ENCODE peak calls at places on chromosomes 13 and 19, in ten cellular contexts. One of them, this sample, is unnamed.

GRCh38 chr13:98443329-98443728 is 133.6 kb downstream of the STK24 start:
- DNase-seq in right lobe of liver: no peak
- DNase-seq in body of pancreas: no peak
- DNase-seq in PC-3: peak; percentile 63
- DNase-seq in ovary: no peak
- DNase-seq in GM23338: no peak
- DNase-seq in mucosa of descending colon: no peak
- DNase-seq in ascending aorta: no peak
- DNase-seq in prostate gland: no peak
- DNase-seq in tibial nerve: no peak
- DNase-seq in this sample: no peak

GRCh38 chr13:49443327-49443688 is 556 bp downstream of the CAB39L start:
- DNase-seq in body of pancreas: no peak
- DNase-seq in right lobe of liver: no peak
- DNase-seq in ovary: no peak
- DNase-seq in GM23338: no peak
- DNase-seq in ascending aorta: no peak
- DNase-seq in prostate gland: peak; percentile 19
- DNase-seq in PC-3: peak; percentile 31
- DNase-seq in mucosa of descending colon: no peak
- DNase-seq in tibial nerve: no peak
- DNase-seq in this sample: no peak

GRCh38 chr19:710767-711166 is 2.0 kb downstream of the PALM start:
- DNase-seq in ovary: no peak
- DNase-seq in mucosa of descending colon: no peak
- DNase-seq in tibial nerve: no peak
- DNase-seq in PC-3: no peak
- DNase-seq in GM23338: no peak
- DNase-seq in prostate gland: no peak
- DNase-seq in body of pancreas: no peak
- DNase-seq in ascending aorta: no peak
- DNase-seq in right lobe of liver: no peak
- DNase-seq in this sample: no peak

GRCh38 chr13:59409211-59409610 is 754.5 kb downstream of the DIAPH3 start:
- DNase-seq in ovary: peak; percentile 34
- DNase-seq in right lobe of liver: no peak
- DNase-seq in ascending aorta: no peak
- DNase-seq in GM23338: peak; percentile 48
- DNase-seq in mucosa of descending colon: no peak
- DNase-seq in tibial nerve: no peak
- DNase-seq in PC-3: no peak
- DNase-seq in body of pancreas: peak; percentile 90
- DNase-seq in prostate gland: no peak
- DNase-seq in this sample: no peak

GRCh38 chr19:39858541-39858940 is 12.4 kb upstream of the FBL start:
- DNase-seq in mucosa of descending colon: no peak
- DNase-seq in GM23338: peak; percentile 85
- DNase-seq in prostate gland: no peak
- DNase-seq in ascending aorta: no peak
- DNase-seq in tibial nerve: no peak
- DNase-seq in ovary: no peak
- DNase-seq in body of pancreas: no peak
- DNase-seq in PC-3: no peak
- DNase-seq in right lobe of liver: no peak
- DNase-seq in this sample: no peak

GRCh38 chr13:98874029-98874397 is 103.9 kb downstream of the DOCK9 start:
- DNase-seq in PC-3: no peak
- DNase-seq in GM23338: no peak
- DNase-seq in mucosa of descending colon: no peak
- DNase-seq in right lobe of liver: no peak
- DNase-seq in body of pancreas: no peak
- DNase-seq in ovary: no peak
- DNase-seq in ascending aorta: no peak
- DNase-seq in tibial nerve: no peak
- DNase-seq in prostate gland: no peak
- DNase-seq in this sample: no peak

GRCh38 chr19:51689751-51690358 is 3.3 kb upstream of the SPACA6 start:
- DNase-seq in body of pancreas: no peak
- DNase-seq in ovary: peak; percentile 87
- DNase-seq in prostate gland: no peak
- DNase-seq in PC-3: no peak
- DNase-seq in tibial nerve: peak; percentile 27
- DNase-seq in GM23338: peak; percentile 82
- DNase-seq in ascending aorta: peak; percentile 76
- DNase-seq in right lobe of liver: peak; percentile 57
- DNase-seq in mucosa of descending colon: peak; percentile 61
- DNase-seq in this sample: peak; percentile 74

GRCh38 chr19:49890349-49891311 is 6.1 kb downstream of the IL4I1 start:
- DNase-seq in ascending aorta: no peak
- DNase-seq in mucosa of descending colon: peak; percentile 81
- DNase-seq in right lobe of liver: no peak
- DNase-seq in tibial nerve: no peak
- DNase-seq in PC-3: no peak
- DNase-seq in prostate gland: no peak
- DNase-seq in ovary: peak; percentile 60
- DNase-seq in body of pancreas: peak; percentile 45
- DNase-seq in GM23338: peak; percentile 80
- DNase-seq in this sample: no peak

GRCh38 chr19:14432817-14433453 is at the start of gene PKN1:
- DNase-seq in right lobe of liver: peak; percentile 65
- DNase-seq in body of pancreas: peak; percentile 46
- DNase-seq in ascending aorta: no peak
- DNase-seq in prostate gland: no peak
- DNase-seq in tibial nerve: no peak
- DNase-seq in PC-3: peak; percentile 46
- DNase-seq in ovary: peak; percentile 79
- DNase-seq in GM23338: peak; percentile 88
- DNase-seq in mucosa of descending colon: peak; percentile 70
- DNase-seq in this sample: peak; percentile 48

GRCh38 chr19:32351807-32352630 is 6.6 kb downstream of the ZNF507 start:
- DNase-seq in body of pancreas: no peak
- DNase-seq in right lobe of liver: no peak
- DNase-seq in PC-3: peak; percentile 64
- DNase-seq in tibial nerve: no peak
- DNase-seq in ascending aorta: no peak
- DNase-seq in ovary: no peak
- DNase-seq in prostate gland: no peak
- DNase-seq in GM23338: no peak
- DNase-seq in mucosa of descending colon: no peak
- DNase-seq in this sample: no peak

GRCh38 chr13:38180100-38180499 is 169.6 kb upstream of the UFM1 start:
- DNase-seq in prostate gland: no peak
- DNase-seq in mucosa of descending colon: no peak
- DNase-seq in ovary: no peak
- DNase-seq in right lobe of liver: no peak
- DNase-seq in GM23338: no peak
- DNase-seq in PC-3: peak; percentile 23
- DNase-seq in tibial nerve: no peak
- DNase-seq in ascending aorta: no peak
- DNase-seq in body of pancreas: no peak
- DNase-seq in this sample: no peak
- H3K4me3 ChIP-seq in prostate gland: no peak overlapping the region
- H3K4me3 ChIP-seq in mucosa of descending colon: no peak overlapping the region
- H3K4me3 ChIP-seq in ovary: no peak overlapping the region
- H3K4me3 ChIP-seq in right lobe of liver: no peak overlapping the region
- H3K4me3 ChIP-seq in GM23338: no peak overlapping the region
- H3K4me3 ChIP-seq in PC-3: no peak overlapping the region
- H3K4me3 ChIP-seq in tibial nerve: no peak overlapping the region
- H3K4me3 ChIP-seq in ascending aorta: no peak overlapping the region
- H3K4me3 ChIP-seq in body of pancreas: no peak overlapping the region
- H3K4me3 ChIP-seq in this sample: no peak overlapping the region

GRCh38 chr13:30934803-30935202 is 2.3 kb downstream of the TEX26 start:
- DNase-seq in PC-3: no peak
- DNase-seq in ascending aorta: no peak
- DNase-seq in GM23338: no peak
- DNase-seq in body of pancreas: no peak
- DNase-seq in ovary: no peak
- DNase-seq in mucosa of descending colon: no peak
- DNase-seq in right lobe of liver: no peak
- DNase-seq in prostate gland: no peak
- DNase-seq in tibial nerve: no peak
- DNase-seq in this sample: no peak

GRCh38 chr13:30934381-30934780 is 1.9 kb downstream of the TEX26 start:
- DNase-seq in prostate gland: no peak
- DNase-seq in body of pancreas: no peak
- DNase-seq in mucosa of descending colon: no peak
- DNase-seq in ascending aorta: no peak
- DNase-seq in tibial nerve: no peak
- DNase-seq in right lobe of liver: no peak
- DNase-seq in PC-3: no peak
- DNase-seq in ovary: no peak
- DNase-seq in GM23338: peak; percentile 63
- DNase-seq in this sample: no peak

GRCh38 chr13:30932481-30933333 is at the start of gene TEX26:
- DNase-seq in right lobe of liver: no peak
- DNase-seq in PC-3: no peak
- DNase-seq in ascending aorta: no peak
- DNase-seq in GM23338: peak; percentile 93
- DNase-seq in mucosa of descending colon: no peak
- DNase-seq in body of pancreas: no peak
- DNase-seq in tibial nerve: no peak
- DNase-seq in prostate gland: no peak
- DNase-seq in ovary: no peak
- DNase-seq in this sample: no peak

GRCh38 chr13:30936920-30937319 is 4.5 kb downstream of the TEX26 start:
- DNase-seq in PC-3: no peak
- DNase-seq in ovary: no peak
- DNase-seq in right lobe of liver: no peak
- DNase-seq in tibial nerve: no peak
- DNase-seq in GM23338: no peak
- DNase-seq in prostate gland: no peak
- DNase-seq in ascending aorta: no peak
- DNase-seq in body of pancreas: no peak
- DNase-seq in mucosa of descending colon: no peak
- DNase-seq in this sample: no peak

GRCh38 chr13:30933334-30933681 is 852 bp downstream of the TEX26 start:
- DNase-seq in prostate gland: no peak
- DNase-seq in mucosa of descending colon: no peak
- DNase-seq in right lobe of liver: no peak
- DNase-seq in GM23338: no peak
- DNase-seq in tibial nerve: no peak
- DNase-seq in PC-3: no peak
- DNase-seq in ascending aorta: no peak
- DNase-seq in body of pancreas: no peak
- DNase-seq in ovary: no peak
- DNase-seq in this sample: no peak
- TF ChIP-seq CTCF in prostate gland: no peak
- TF ChIP-seq CTCF in mucosa of descending colon: no peak
- TF ChIP-seq CTCF in right lobe of liver: no peak
- TF ChIP-seq CTCF in GM23338: no peak
- TF ChIP-seq CTCF in tibial nerve: no peak
- TF ChIP-seq CTCF in PC-3: no peak
- TF ChIP-seq CTCF in ascending aorta: no peak
- TF ChIP-seq CTCF in body of pancreas: no peak
- TF ChIP-seq CTCF in ovary: no peak
- TF ChIP-seq CTCF in this sample: no peak

GRCh38 chr19:5129691-5130090 is 160.8 kb downstream of the KDM4B start:
- DNase-seq in prostate gland: no peak
- DNase-seq in ascending aorta: no peak
- DNase-seq in body of pancreas: no peak
- DNase-seq in ovary: no peak
- DNase-seq in mucosa of descending colon: no peak
- DNase-seq in right lobe of liver: no peak
- DNase-seq in tibial nerve: no peak
- DNase-seq in GM23338: no peak
- DNase-seq in PC-3: no peak
- DNase-seq in this sample: no peak
- H3K4me1 ChIP-seq in prostate gland: peaks cover 9% of the 10 kb centered on the region
- H3K4me1 ChIP-seq in ascending aorta: peaks cover 31% of the 10 kb centered on the region
- H3K4me1 ChIP-seq in body of pancreas: peaks cover 73% of the 10 kb centered on the region
- H3K4me1 ChIP-seq in ovary: peaks cover 27% of the 10 kb centered on the region
- H3K4me1 ChIP-seq in mucosa of descending colon: no peaks in the 10 kb centered on the region
- H3K4me1 ChIP-seq in right lobe of liver: no peaks in the 10 kb centered on the region
- H3K4me1 ChIP-seq in tibial nerve: peaks cover 59% of the 10 kb centered on the region
- H3K4me1 ChIP-seq in GM23338: peaks cover 28% of the 10 kb centered on the region
- H3K4me1 ChIP-seq in PC-3: peaks cover 7% of the 10 kb centered on the region
- H3K4me1 ChIP-seq in this sample: peaks cover 2% of the 10 kb centered on the region

GRCh38 chr13:41053384-41053826 is 7.9 kb upstream of the WBP4 start:
- DNase-seq in body of pancreas: no peak
- DNase-seq in PC-3: peak; percentile 48
- DNase-seq in tibial nerve: peak; percentile 49
- DNase-seq in mucosa of descending colon: no peak
- DNase-seq in prostate gland: no peak
- DNase-seq in ovary: no peak
- DNase-seq in right lobe of liver: no peak
- DNase-seq in ascending aorta: peak; percentile 71
- DNase-seq in GM23338: no peak
- DNase-seq in this sample: no peak
- H3K4me3 ChIP-seq in body of pancreas: no peak overlapping the region
- H3K4me3 ChIP-seq in PC-3: peak overlapping the region; percentile 10
- H3K4me3 ChIP-seq in tibial nerve: no peak overlapping the region
- H3K4me3 ChIP-seq in mucosa of descending colon: no peak overlapping the region
- H3K4me3 ChIP-seq in prostate gland: no peak overlapping the region
- H3K4me3 ChIP-seq in ovary: no peak overlapping the region
- H3K4me3 ChIP-seq in right lobe of liver: no peak overlapping the region
- H3K4me3 ChIP-seq in ascending aorta: no peak overlapping the region
- H3K4me3 ChIP-seq in GM23338: no peak overlapping the region
- H3K4me3 ChIP-seq in this sample: no peak overlapping the region

GRCh38 chr19:2624537-2625091 is 77.9 kb downstream of the GNG7 start:
- DNase-seq in PC-3: no peak
- DNase-seq in mucosa of descending colon: peak; percentile 67
- DNase-seq in body of pancreas: no peak
- DNase-seq in tibial nerve: no peak
- DNase-seq in ascending aorta: no peak
- DNase-seq in prostate gland: no peak
- DNase-seq in right lobe of liver: peak; percentile 88
- DNase-seq in ovary: no peak
- DNase-seq in GM23338: peak; percentile 67
- DNase-seq in this sample: no peak
- TF ChIP-seq CTCF in PC-3: no peak
- TF ChIP-seq CTCF in mucosa of descending colon: no peak
- TF ChIP-seq CTCF in body of pancreas: no peak
- TF ChIP-seq CTCF in tibial nerve: no peak
- TF ChIP-seq CTCF in ascending aorta: no peak
- TF ChIP-seq CTCF in prostate gland: no peak
- TF ChIP-seq CTCF in right lobe of liver: peak; percentile 15
- TF ChIP-seq CTCF in ovary: no peak
- TF ChIP-seq CTCF in GM23338: no peak
- TF ChIP-seq CTCF in this sample: no peak

GRCh38 chr13:111472083-111472482 is 151.6 kb downstream of the TEX29 start:
- DNase-seq in ovary: no peak
- DNase-seq in right lobe of liver: no peak
- DNase-seq in tibial nerve: no peak
- DNase-seq in mucosa of descending colon: no peak
- DNase-seq in PC-3: no peak
- DNase-seq in ascending aorta: no peak
- DNase-seq in body of pancreas: no peak
- DNase-seq in GM23338: no peak
- DNase-seq in prostate gland: no peak
- DNase-seq in this sample: no peak
- H3K4me1 ChIP-seq in ovary: no peaks in the 10 kb centered on the region
- H3K4me1 ChIP-seq in right lobe of liver: no peaks in the 10 kb centered on the region
- H3K4me1 ChIP-seq in tibial nerve: peaks cover 4% of the 10 kb centered on the region
- H3K4me1 ChIP-seq in mucosa of descending colon: no peaks in the 10 kb centered on the region
- H3K4me1 ChIP-seq in PC-3: no peaks in the 10 kb centered on the region
- H3K4me1 ChIP-seq in ascending aorta: no peaks in the 10 kb centered on the region
- H3K4me1 ChIP-seq in body of pancreas: no peaks in the 10 kb centered on the region
- H3K4me1 ChIP-seq in GM23338: no peaks in the 10 kb centered on the region
- H3K4me1 ChIP-seq in prostate gland: no peaks in the 10 kb centered on the region
- H3K4me1 ChIP-seq in this sample: no peaks in the 10 kb centered on the region

GRCh38 chr19:37077929-37078716 is at the start of gene ZNF420:
- DNase-seq in right lobe of liver: peak; percentile 97
- DNase-seq in tibial nerve: peak; percentile 88
- DNase-seq in GM23338: peak; percentile 97
- DNase-seq in mucosa of descending colon: peak; percentile 95
- DNase-seq in PC-3: peak; percentile 84
- DNase-seq in ovary: peak; percentile 94
- DNase-seq in body of pancreas: peak; percentile 93
- DNase-seq in prostate gland: peak; percentile 93
- DNase-seq in ascending aorta: peak; percentile 96
- DNase-seq in this sample: peak; percentile 94
- H3K4me3 ChIP-seq in right lobe of liver: peak within 1 kb of the TSS; percentile 76
- H3K4me3 ChIP-seq in tibial nerve: peak within 1 kb of the TSS; percentile 72
- H3K4me3 ChIP-seq in GM23338: peak within 1 kb of the TSS; percentile 97
- H3K4me3 ChIP-seq in mucosa of descending colon: peak within 1 kb of the TSS; percentile 65
- H3K4me3 ChIP-seq in PC-3: peak within 1 kb of the TSS; percentile 86
- H3K4me3 ChIP-seq in ovary: peak within 1 kb of the TSS; percentile 68
- H3K4me3 ChIP-seq in body of pancreas: peak within 1 kb of the TSS; percentile 46
- H3K4me3 ChIP-seq in prostate gland: peak within 1 kb of the TSS; percentile 68
- H3K4me3 ChIP-seq in ascending aorta: peak within 1 kb of the TSS; percentile 84
- H3K4me3 ChIP-seq in this sample: peak within 1 kb of the TSS; percentile 82